ENCODE peak calls at places on chromosomes 2 and 18, in six cellular contexts. Z, H, J, C, O and Y are unnamed samples.

GRCh38 chr18:22275706-22276333 is 106.4 kb downstream of the GATA6 start:
- ATAC-seq in Z (peak), H (no peak), J (no peak), C (no peak), O (peak), Y (no peak)

GRCh38 chr2:7427293-7428060 is 510.3 kb downstream of the RNF144A start:
- ATAC-seq in Z (peak), H (no peak), J (no peak), C (peak), O (peak), Y (no peak)

GRCh38 chr2:25790074-25790473 is 88.2 kb downstream of the ASXL2 start:
- ATAC-seq in Z (no peak), H (no peak), J (peak), C (no peak), O (no peak), Y (no peak)

GRCh38 chr2:239467281-239467955 is 66.6 kb upstream of the HDAC4 start:
- ATAC-seq in Z (no peak), H (no peak), J (no peak), C (no peak), O (no peak), Y (no peak)

GRCh38 chr2:40725040-40725439 is 273.1 kb upstream of the SLC8A1 start:
- ATAC-seq in Z (no peak), H (no peak), J (no peak), C (no peak), O (no peak), Y (no peak)

GRCh38 chr18:48472610-48473009 is 63.4 kb upstream of the ZBTB7C start:
- ATAC-seq in Z (no peak), H (no peak), J (no peak), C (no peak), O (no peak), Y (no peak)

GRCh38 chr18:48410095-48410920 is 1.1 kb upstream of the ZBTB7C start:
- ATAC-seq in Z (peak), H (peak), J (peak), C (peak), O (peak), Y (peak)

GRCh38 chr2:23402205-23402740 is 17.3 kb downstream of the KLHL29 start:
- ATAC-seq in Z (no peak), H (no peak), J (no peak), C (no peak), O (no peak), Y (no peak)

GRCh38 chr2:212114489-212114888 is 424.1 kb downstream of the ERBB4 start:
- ATAC-seq in Z (no peak), H (no peak), J (no peak), C (no peak), O (no peak), Y (no peak)

GRCh38 chr2:7977900-7978299 is 704.0 kb upstream of the ID2 start:
- ATAC-seq in Z (no peak), H (no peak), J (no peak), C (no peak), O (no peak), Y (no peak)

GRCh38 chr18:65056575-65056974 is 694.2 kb upstream of the CDH7 start:
- ATAC-seq in Z (no peak), H (no peak), J (no peak), C (no peak), O (no peak), Y (no peak)

GRCh38 chr18:29160123-29160522 is 983.2 kb upstream of the CDH2 start:
- ATAC-seq in Z (no peak), H (no peak), J (no peak), C (no peak), O (no peak), Y (no peak)

GRCh38 chr2:120470717-120471060 is 124.8 kb downstream of the INHBB start:
- ATAC-seq in Z (no peak), H (peak), J (no peak), C (no peak), O (no peak), Y (peak)

GRCh38 chr18:63578357-63578958 is 8.7 kb upstream of the SERPINB13 start:
- ATAC-seq in Z (peak), H (no peak), J (peak), C (peak), O (peak), Y (no peak)

GRCh38 chr18:8706981-8707940 is 1.9 kb downstream of the MTCL1 start:
- ATAC-seq in Z (no peak), H (peak), J (no peak), C (no peak), O (no peak), Y (peak)

GRCh38 chr2:179195146-179195545 is 69.5 kb downstream of the SESTD1 start:
- ATAC-seq in Z (no peak), H (no peak), J (no peak), C (no peak), O (no peak), Y (no peak)

DNA sequence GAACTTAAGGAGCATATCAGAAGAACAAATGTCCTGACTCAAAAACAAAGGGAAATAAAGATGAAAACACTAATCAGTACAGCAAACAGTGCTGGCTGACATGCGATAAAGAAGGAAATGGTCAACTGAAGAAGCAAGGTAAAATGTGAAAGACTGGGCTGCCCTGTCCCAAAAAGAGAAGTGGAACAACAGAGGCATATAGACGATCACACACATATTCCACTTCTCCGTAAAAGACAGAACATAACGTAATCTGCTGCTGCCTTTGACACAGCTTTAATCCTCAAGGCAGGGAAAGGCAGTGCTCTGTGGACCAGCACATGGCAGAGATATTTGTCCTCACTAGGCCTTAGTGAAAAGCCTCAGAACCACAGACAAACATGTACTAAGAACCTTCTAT is 24.3 kb upstream of the REL start:
- ATAC-seq in Z (peak), H (no peak), J (no peak), C (peak), O (no peak), Y (no peak)
- H3K27ac ChIP-seq in Z (no peak), H (no peak), J (no peak), C (no peak), O (no peak), Y (no peak)

GRCh38 chr2:9474361-9475117 is at the start of gene IAH1:
- ATAC-seq in Z (no peak), H (peak), J (peak), C (peak), O (peak), Y (peak)
- TF ChIP-seq POLR2A in Z (no peak), H (peak), J (peak), C (no peak), O (peak), Y (peak)

DNA sequence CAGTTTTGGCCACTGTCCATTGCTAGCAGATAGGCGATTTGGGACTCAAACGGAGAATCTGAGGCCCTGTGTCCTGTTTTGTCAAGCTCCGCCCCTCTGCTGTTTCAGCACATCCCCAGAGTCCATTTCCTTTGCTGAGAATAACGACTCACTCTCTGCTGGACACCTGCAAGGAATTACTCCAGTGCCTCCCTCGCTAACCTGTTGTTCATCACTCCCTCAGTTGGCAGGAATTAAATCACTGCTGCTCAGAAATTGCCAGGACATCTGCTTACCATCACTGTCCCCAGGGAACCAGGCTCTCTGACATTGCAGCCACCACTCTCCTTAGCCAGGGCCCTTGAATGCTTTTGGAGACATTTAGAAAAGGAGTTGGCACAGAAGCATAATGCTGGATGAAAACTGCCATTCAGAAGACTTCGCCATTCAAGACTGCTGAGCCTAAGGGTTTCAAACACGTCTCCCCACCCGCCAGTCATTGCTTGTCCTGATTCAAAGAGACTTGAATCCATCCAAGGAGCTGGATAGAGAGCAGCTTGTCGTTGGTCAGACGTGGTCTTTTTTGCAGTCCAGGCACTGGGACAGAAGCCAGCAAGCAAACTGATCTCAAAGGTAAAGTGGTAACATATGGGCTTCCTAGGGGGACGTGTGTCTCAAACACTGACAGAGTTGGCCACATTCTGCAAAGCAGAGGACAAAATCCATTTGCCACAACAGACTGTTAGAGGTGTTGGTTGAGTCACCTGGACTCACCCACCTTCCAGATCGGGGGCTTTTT is 155.3 kb downstream of the UXS1 start:
- ATAC-seq in Z (no peak), H (no peak), J (no peak), C (no peak), O (no peak), Y (peak)
- TF ChIP-seq EP300 in Z (no peak), H (no peak), J (no peak), C (no peak), O (no peak), Y (no peak)

DNA sequence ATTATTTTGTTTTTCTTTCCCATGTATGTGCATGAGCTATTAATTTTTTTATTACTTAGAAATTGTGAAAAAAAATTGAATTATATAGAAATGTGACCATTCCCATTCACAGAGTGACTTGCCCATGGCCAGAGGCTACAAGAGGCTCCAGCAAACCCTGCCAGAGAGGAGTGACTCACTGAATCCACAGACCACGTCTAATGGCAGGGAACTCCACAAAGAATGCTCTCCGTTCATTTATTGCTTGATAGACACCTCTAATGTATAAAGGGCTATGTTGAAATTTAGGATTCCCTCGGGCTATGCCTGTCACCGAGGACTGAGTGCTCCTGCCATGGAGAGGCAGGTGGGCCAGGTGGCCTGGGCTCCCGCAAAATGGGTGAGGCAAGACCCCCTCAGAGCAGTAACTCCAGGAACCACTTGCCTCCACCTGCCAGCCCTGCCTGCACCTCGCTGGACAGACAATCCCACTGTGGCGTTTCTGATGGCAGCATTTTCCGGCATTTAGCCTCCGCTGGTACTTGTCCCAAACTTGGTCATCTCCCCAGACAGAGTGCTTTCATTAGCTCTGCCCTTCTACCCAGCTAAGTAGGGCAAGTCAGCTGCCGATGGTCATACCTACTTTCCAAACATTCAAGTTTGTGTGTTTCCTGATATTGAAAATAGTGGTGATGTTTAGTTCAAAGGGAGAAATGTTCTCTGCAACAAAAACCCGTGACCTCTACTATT is 200.3 kb downstream of the PRKCE start:
- ATAC-seq in Z (no peak), H (peak), J (no peak), C (peak), O (no peak), Y (no peak)
- H3K27ac ChIP-seq in Z (no peak), H (no peak), J (no peak), C (no peak), O (no peak), Y (no peak)

GRCh38 chr2:38515155-38516074 is 87.3 kb downstream of the HNRNPLL start:
- ATAC-seq in Z (peak), H (no peak), J (no peak), C (peak), O (peak), Y (peak)
- TF ChIP-seq POLR2A in Z (peak), H (no peak), J (no peak), C (no peak), O (no peak), Y (no peak)

GRCh38 chr2:219498280-219499057 is at the start of gene GMPPA:
- ATAC-seq in Z (peak), H (peak), J (peak), C (peak), O (peak), Y (peak)
- TF ChIP-seq EP300 in Z (no peak), H (no peak), J (peak), C (no peak), O (no peak), Y (no peak)

GRCh38 chr2:235934059-235934896 is 233.9 kb downstream of the GBX2 start:
- ATAC-seq in Z (no peak), H (no peak), J (no peak), C (no peak), O (no peak), Y (no peak)
- H3K27ac ChIP-seq in Z (no peak), H (no peak), J (no peak), C (no peak), O (no peak), Y (no peak)

DNA sequence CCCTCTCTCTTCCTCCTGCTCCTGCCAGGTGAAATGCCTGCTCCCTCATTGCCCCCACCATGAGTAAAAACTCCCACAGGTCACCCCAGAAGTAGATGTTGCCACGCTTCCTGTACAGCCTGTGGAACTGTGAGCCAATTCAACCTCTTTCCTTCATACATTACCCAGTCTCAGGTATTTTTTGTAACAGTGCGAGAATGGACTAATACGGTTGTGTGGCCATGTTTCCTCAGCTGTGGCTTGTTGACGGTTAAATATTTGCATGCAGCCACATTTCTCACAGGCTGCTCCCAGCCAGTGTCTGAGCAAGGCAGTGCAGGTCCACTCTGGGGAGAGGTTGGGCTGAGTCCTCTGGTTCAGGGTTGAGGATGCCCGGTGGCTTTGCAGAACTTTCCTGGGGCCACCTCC is 27.8 kb upstream of the COPS8 start:
- ATAC-seq in Z (no peak), H (no peak), J (peak), C (no peak), O (no peak), Y (no peak)
- TF ChIP-seq POLR2A in Z (no peak), H (no peak), J (peak), C (no peak), O (no peak), Y (no peak)

DNA sequence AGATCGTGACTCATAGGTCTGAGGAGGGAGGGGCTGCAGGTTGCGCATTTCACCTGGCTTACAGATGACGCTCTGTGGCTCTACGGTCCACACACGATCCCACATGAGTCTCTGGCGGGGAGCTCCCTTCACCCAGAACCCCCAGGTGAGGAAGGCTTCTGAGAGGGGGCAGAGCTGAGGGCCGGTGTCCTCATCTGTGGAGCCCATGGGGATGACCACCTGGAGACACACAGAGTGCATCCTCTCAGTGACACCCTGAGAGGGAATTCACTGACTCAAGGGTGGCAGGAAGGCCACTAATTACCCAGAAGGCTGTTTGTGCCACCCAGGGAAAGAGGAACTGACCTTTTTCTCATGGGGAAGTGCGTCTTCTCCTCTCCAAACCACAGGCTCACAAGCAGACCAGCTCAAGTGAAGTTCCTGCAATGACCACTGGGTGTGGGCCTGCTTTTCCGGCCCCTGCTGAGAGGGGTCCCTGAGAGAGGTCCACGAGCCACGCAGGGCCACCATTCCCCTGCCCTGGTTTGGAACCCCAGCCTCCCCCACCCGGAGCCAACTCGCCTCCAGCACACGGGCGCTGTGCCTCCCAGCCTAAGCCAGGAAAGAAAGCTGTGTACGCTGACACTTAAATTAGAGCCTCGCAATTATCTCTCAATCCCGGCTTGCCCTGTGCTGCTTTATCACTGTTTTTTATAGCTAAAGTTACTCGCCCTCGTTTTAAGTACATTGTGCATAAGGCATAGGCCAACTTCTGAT is 114.1 kb downstream of the BCL11A start:
- ATAC-seq in Z (peak), H (peak), J (peak), C (peak), O (peak), Y (peak)
- TF ChIP-seq EP300 in Z (no peak), H (no peak), J (peak), C (no peak), O (no peak), Y (no peak)

GRCh38 chr2:105256431-105257047 is 15.0 kb downstream of the GPR45 start:
- ATAC-seq in Z (peak), H (no peak), J (no peak), C (no peak), O (no peak), Y (no peak)
- H3K27ac ChIP-seq in Z (peak), H (no peak), J (no peak), C (no peak), O (no peak), Y (no peak)